ENCODE peak calls at places on chromosomes 7 and 10, in six cellular contexts. K, G, U, P, M and T are unnamed samples.

GRCh38 chr7:135858379-135858778 is 109.8 kb upstream of the FAM180A start:
- DNase-seq in K (no peak), G (no peak), U (no peak), P (no peak), M (no peak), T (no peak)

GRCh38 chr7:7898155-7898554 is 70.4 kb upstream of the GLCCI1 start:
- DNase-seq in K (no peak), G (no peak), U (no peak), P (no peak), M (no peak), T (no peak)

GRCh38 chr7:115559877-115560276 is 470.7 kb downstream of the TFEC start:
- DNase-seq in K (no peak), G (no peak), U (no peak), P (no peak), M (no peak), T (no peak)

GRCh38 chr10:128400564-128400963 is 274.3 kb upstream of the MKI67 start:
- DNase-seq in K (no peak), G (no peak), U (no peak), P (no peak), M (no peak), T (no peak)

GRCh38 chr7:138208010-138208634 is 131.9 kb downstream of the AKR1D1 start:
- DNase-seq in K (no peak), G (no peak), U (no peak), P (peak; percentile 37), M (no peak), T (no peak)

GRCh38 chr7:55124989-55125875 is 106.4 kb downstream of the EGFR start:
- DNase-seq in K (no peak), G (no peak), U (no peak), P (no peak), M (no peak), T (no peak)

GRCh38 chr10:35507519-35508109 is 97.5 kb upstream of the GJD4 start:
- DNase-seq in K (no peak), G (no peak), U (no peak), P (no peak), M (no peak), T (no peak)

GRCh38 chr7:96989241-96989858 is 16.0 kb upstream of the DLX6 start:
- DNase-seq in K (no peak), G (no peak), U (no peak), P (no peak), M (no peak), T (no peak)

GRCh38 chr10:46309511-46310142 is 22.8 kb downstream of the ANTXRL start:
- DNase-seq in K (no peak), G (no peak), U (no peak), P (no peak), M (no peak), T (no peak)

GRCh38 chr7:44142028-44142427 is 896 bp upstream of the MYL7 start:
- DNase-seq in K (no peak), G (no peak), U (no peak), P (no peak), M (no peak), T (no peak)

GRCh38 chr10:113788604-113789083 is 37.2 kb downstream of the PLEKHS1 start:
- DNase-seq in K (peak; percentile 87), G (no peak), U (no peak), P (peak; percentile 22), M (peak; percentile 94), T (peak; percentile 92)

GRCh38 chr7:75688200-75689136 is 50.3 kb downstream of the HIP1 start:
- DNase-seq in K (no peak), G (no peak), U (no peak), P (no peak), M (no peak), T (no peak)

GRCh38 chr10:71520042-71520441 is 123.3 kb downstream of the CDH23 start:
- DNase-seq in K (no peak), G (no peak), U (no peak), P (no peak), M (no peak), T (peak; percentile 14)

GRCh38 chr10:60466267-60467201 is 76.9 kb upstream of the ANK3 start:
- DNase-seq in K (peak; percentile 62), G (no peak), U (no peak), P (no peak), M (peak; percentile 99), T (peak; percentile 57)

GRCh38 chr10:102729090-102730026 is 14.4 kb upstream of the WBP1L start:
- DNase-seq in K (peak; percentile 83), G (peak; percentile 91), U (peak; percentile 34), P (peak; percentile 92), M (peak; percentile 70), T (peak; percentile 79)

GRCh38 chr7:5550385-5550784 is 126.8 kb upstream of the TNRC18 start:
- DNase-seq in K (no peak), G (no peak), U (no peak), P (peak; percentile 4), M (no peak), T (no peak)

GRCh38 chr10:1160561-1160961 is 104.4 kb downstream of the WDR37 start:
- DNase-seq in K (no peak), G (no peak), U (no peak), P (no peak), M (no peak), T (no peak)

GRCh38 chr7:106947244-106947728 is 82.2 kb downstream of the PIK3CG start:
- DNase-seq in K (peak; percentile 82), G (peak; percentile 59), U (no peak), P (peak; percentile 79), M (peak; percentile 72), T (peak; percentile 70)

GRCh38 chr7:137935849-137936508 is 65.9 kb downstream of the CREB3L2 start:
- DNase-seq in K (no peak), G (no peak), U (no peak), P (no peak), M (no peak), T (no peak)

GRCh38 chr7:149261321-149261828 is 621 bp upstream of the ZNF783 start:
- DNase-seq in K (peak; percentile 91), G (no peak), U (no peak), P (no peak), M (peak; percentile 62), T (peak; percentile 84)

GRCh38 chr7:44772867-44773266 is 23.6 kb upstream of the PPIA start:
- DNase-seq in K (no peak), G (no peak), U (no peak), P (no peak), M (no peak), T (no peak)

GRCh38 chr10:127909716-127910463 is 3.0 kb downstream of the PTPRE start:
- DNase-seq in K (no peak), G (no peak), U (no peak), P (no peak), M (no peak), T (no peak)

GRCh38 chr7:29972315-29972669 is 17.3 kb downstream of the SCRN1 start:
- DNase-seq in K (no peak), G (no peak), U (no peak), P (no peak), M (no peak), T (no peak)

GRCh38 chr10:18279202-18279601 is 139.0 kb downstream of the CACNB2 start:
- DNase-seq in K (peak; percentile 46), G (no peak), U (no peak), P (no peak), M (no peak), T (peak; percentile 19)

GRCh38 chr10:69124558-69125121 is 662 bp downstream of the VPS26A start:
- DNase-seq in K (peak; percentile 78), G (peak; percentile 42), U (peak; percentile 18), P (peak; percentile 27), M (peak; percentile 73), T (peak; percentile 77)

GRCh38 chr7:92729172-92729571 is 107.2 kb downstream of the CDK6 start:
- DNase-seq in K (no peak), G (no peak), U (no peak), P (no peak), M (no peak), T (no peak)

GRCh38 chr7:42029405-42029804 is 207.6 kb downstream of the GLI3 start:
- DNase-seq in K (no peak), G (no peak), U (no peak), P (no peak), M (no peak), T (no peak)

GRCh38 chr7:120053390-120053961 is 219.5 kb upstream of the KCND2 start:
- DNase-seq in K (peak; percentile 0), G (no peak), U (no peak), P (no peak), M (no peak), T (no peak)

GRCh38 chr10:66183028-66183427 is 742.8 kb upstream of the LRRTM3 start:
- DNase-seq in K (no peak), G (no peak), U (no peak), P (no peak), M (no peak), T (no peak)